ENCODE peak calls at places on chromosomes 6 and 20, in six cellular contexts. One of them, this sample, is unnamed.

GRCh38 chr20:33839591-33839990 is 28.4 kb downstream of the CHMP4B start:
- DNase-seq in HCT116: no peak
- DNase-seq in colonic mucosa: peak; percentile 60
- DNase-seq in AG10803: no peak
- DNase-seq in CD8-positive, alpha-beta T cell: no peak
- DNase-seq in Panc1: no peak
- DNase-seq in this sample: no peak

GRCh38 chr20:63054103-63054474 is 47.3 kb upstream of the BHLHE23 start:
- DNase-seq in HCT116: no peak
- DNase-seq in colonic mucosa: no peak
- DNase-seq in AG10803: no peak
- DNase-seq in CD8-positive, alpha-beta T cell: no peak
- DNase-seq in Panc1: no peak
- DNase-seq in this sample: no peak

GRCh38 chr20:9591080-9591479 is 76.7 kb downstream of the LAMP5 start:
- DNase-seq in HCT116: no peak
- DNase-seq in colonic mucosa: no peak
- DNase-seq in AG10803: no peak
- DNase-seq in CD8-positive, alpha-beta T cell: no peak
- DNase-seq in Panc1: no peak
- DNase-seq in this sample: no peak

GRCh38 chr6:157768863-157769551 is 54.0 kb upstream of the SNX9 start:
- DNase-seq in HCT116: no peak
- DNase-seq in colonic mucosa: no peak
- DNase-seq in AG10803: no peak
- DNase-seq in CD8-positive, alpha-beta T cell: no peak
- DNase-seq in Panc1: no peak
- DNase-seq in this sample: no peak

GRCh38 chr6:46221221-46221793 is 50.5 kb upstream of the ENPP5 start:
- DNase-seq in HCT116: peak; percentile 18
- DNase-seq in colonic mucosa: no peak
- DNase-seq in AG10803: peak; percentile 52
- DNase-seq in CD8-positive, alpha-beta T cell: no peak
- DNase-seq in Panc1: peak; percentile 33
- DNase-seq in this sample: peak; percentile 60

GRCh38 chr6:169700296-169700695 is 1.5 kb downstream of the WDR27 start:
- DNase-seq in HCT116: no peak
- DNase-seq in colonic mucosa: peak; percentile 26
- DNase-seq in AG10803: peak; percentile 69
- DNase-seq in CD8-positive, alpha-beta T cell: no peak
- DNase-seq in Panc1: no peak
- DNase-seq in this sample: peak; percentile 20

GRCh38 chr6:165146456-165146855 is 162.9 kb downstream of the C6orf118 start:
- DNase-seq in HCT116: no peak
- DNase-seq in colonic mucosa: no peak
- DNase-seq in AG10803: no peak
- DNase-seq in CD8-positive, alpha-beta T cell: no peak
- DNase-seq in Panc1: no peak
- DNase-seq in this sample: no peak

GRCh38 chr6:40962241-40962640 is 76.8 kb downstream of the UNC5CL start:
- DNase-seq in HCT116: peak; percentile 77
- DNase-seq in colonic mucosa: no peak
- DNase-seq in AG10803: peak; percentile 94
- DNase-seq in CD8-positive, alpha-beta T cell: no peak
- DNase-seq in Panc1: peak; percentile 67
- DNase-seq in this sample: peak; percentile 59

GRCh38 chr6:42423244-42423643 is 28.5 kb downstream of the TRERF1 start:
- DNase-seq in HCT116: no peak
- DNase-seq in colonic mucosa: no peak
- DNase-seq in AG10803: no peak
- DNase-seq in CD8-positive, alpha-beta T cell: no peak
- DNase-seq in Panc1: no peak
- DNase-seq in this sample: no peak

GRCh38 chr20:38043512-38044300 is 10.2 kb downstream of the RPRD1B start:
- DNase-seq in HCT116: no peak
- DNase-seq in colonic mucosa: no peak
- DNase-seq in AG10803: peak; percentile 51
- DNase-seq in CD8-positive, alpha-beta T cell: no peak
- DNase-seq in Panc1: peak; percentile 80
- DNase-seq in this sample: peak; percentile 93

GRCh38 chr6:80548496-80548895 is 442.0 kb downstream of the BCKDHB start:
- DNase-seq in HCT116: no peak
- DNase-seq in colonic mucosa: no peak
- DNase-seq in AG10803: peak; percentile 98
- DNase-seq in CD8-positive, alpha-beta T cell: no peak
- DNase-seq in Panc1: no peak
- DNase-seq in this sample: peak; percentile 80

GRCh38 chr6:166084951-166085350 is 82.7 kb downstream of the TBXT start:
- DNase-seq in HCT116: no peak
- DNase-seq in colonic mucosa: no peak
- DNase-seq in AG10803: no peak
- DNase-seq in CD8-positive, alpha-beta T cell: no peak
- DNase-seq in Panc1: no peak
- DNase-seq in this sample: no peak

GRCh38 chr20:825710-826421 is 7.6 kb upstream of the FAM110A start:
- DNase-seq in HCT116: no peak
- DNase-seq in colonic mucosa: peak; percentile 14
- DNase-seq in AG10803: peak; percentile 40
- DNase-seq in CD8-positive, alpha-beta T cell: no peak
- DNase-seq in Panc1: no peak
- DNase-seq in this sample: no peak

GRCh38 chr20:59013959-59014608 is 5.1 kb upstream of the TUBB1 start:
- DNase-seq in HCT116: no peak
- DNase-seq in colonic mucosa: no peak
- DNase-seq in AG10803: peak; percentile 28
- DNase-seq in CD8-positive, alpha-beta T cell: no peak
- DNase-seq in Panc1: no peak
- DNase-seq in this sample: peak; percentile 83

GRCh38 chr6:117352466-117353081 is 73.2 kb downstream of the ROS1 start:
- DNase-seq in HCT116: peak; percentile 24
- DNase-seq in colonic mucosa: peak; percentile 20
- DNase-seq in AG10803: peak; percentile 16
- DNase-seq in CD8-positive, alpha-beta T cell: no peak
- DNase-seq in Panc1: no peak
- DNase-seq in this sample: peak; percentile 30

GRCh38 chr20:11726021-11726420 is 191.7 kb upstream of the BTBD3 start:
- DNase-seq in HCT116: no peak
- DNase-seq in colonic mucosa: no peak
- DNase-seq in AG10803: no peak
- DNase-seq in CD8-positive, alpha-beta T cell: no peak
- DNase-seq in Panc1: no peak
- DNase-seq in this sample: no peak

GRCh38 chr6:53623497-53623896 is 42.1 kb downstream of the KLHL31 start:
- DNase-seq in HCT116: no peak
- DNase-seq in colonic mucosa: no peak
- DNase-seq in AG10803: peak; percentile 70
- DNase-seq in CD8-positive, alpha-beta T cell: no peak
- DNase-seq in Panc1: no peak
- DNase-seq in this sample: no peak

GRCh38 chr20:51763965-51764602 is 4.1 kb downstream of the ATP9A start:
- DNase-seq in HCT116: no peak
- DNase-seq in colonic mucosa: no peak
- DNase-seq in AG10803: peak; percentile 73
- DNase-seq in CD8-positive, alpha-beta T cell: no peak
- DNase-seq in Panc1: no peak
- DNase-seq in this sample: peak; percentile 15

GRCh38 chr6:149431905-149432775 is 32.1 kb downstream of the SUMO4 start:
- DNase-seq in HCT116: peak; percentile 76
- DNase-seq in colonic mucosa: peak; percentile 94
- DNase-seq in AG10803: peak; percentile 91
- DNase-seq in CD8-positive, alpha-beta T cell: peak; percentile 80
- DNase-seq in Panc1: peak; percentile 72
- DNase-seq in this sample: peak; percentile 86

GRCh38 chr6:128244751-128245405 is 275.5 kb downstream of the PTPRK start:
- DNase-seq in HCT116: no peak
- DNase-seq in colonic mucosa: no peak
- DNase-seq in AG10803: peak; percentile 15
- DNase-seq in CD8-positive, alpha-beta T cell: no peak
- DNase-seq in Panc1: no peak
- DNase-seq in this sample: peak; percentile 17

GRCh38 chr6:26324295-26324727 is 40.7 kb upstream of the BTN3A2 start:
- DNase-seq in HCT116: no peak
- DNase-seq in colonic mucosa: no peak
- DNase-seq in AG10803: no peak
- DNase-seq in CD8-positive, alpha-beta T cell: no peak
- DNase-seq in Panc1: no peak
- DNase-seq in this sample: no peak

GRCh38 chr6:26328265-26328844 is 36.6 kb upstream of the BTN3A2 start:
- DNase-seq in HCT116: no peak
- DNase-seq in colonic mucosa: no peak
- DNase-seq in AG10803: no peak
- DNase-seq in CD8-positive, alpha-beta T cell: no peak
- DNase-seq in Panc1: no peak
- DNase-seq in this sample: no peak

GRCh38 chr6:26330835-26331808 is 33.9 kb upstream of the BTN3A2 start:
- DNase-seq in HCT116: no peak
- DNase-seq in colonic mucosa: peak; percentile 53
- DNase-seq in AG10803: peak; percentile 12
- DNase-seq in CD8-positive, alpha-beta T cell: no peak
- DNase-seq in Panc1: no peak
- DNase-seq in this sample: peak; percentile 82

GRCh38 chr6:26329763-26330511 is 35.1 kb upstream of the BTN3A2 start:
- DNase-seq in HCT116: no peak
- DNase-seq in colonic mucosa: peak; percentile 55
- DNase-seq in AG10803: peak; percentile 39
- DNase-seq in CD8-positive, alpha-beta T cell: no peak
- DNase-seq in Panc1: no peak
- DNase-seq in this sample: peak; percentile 60

DNA sequence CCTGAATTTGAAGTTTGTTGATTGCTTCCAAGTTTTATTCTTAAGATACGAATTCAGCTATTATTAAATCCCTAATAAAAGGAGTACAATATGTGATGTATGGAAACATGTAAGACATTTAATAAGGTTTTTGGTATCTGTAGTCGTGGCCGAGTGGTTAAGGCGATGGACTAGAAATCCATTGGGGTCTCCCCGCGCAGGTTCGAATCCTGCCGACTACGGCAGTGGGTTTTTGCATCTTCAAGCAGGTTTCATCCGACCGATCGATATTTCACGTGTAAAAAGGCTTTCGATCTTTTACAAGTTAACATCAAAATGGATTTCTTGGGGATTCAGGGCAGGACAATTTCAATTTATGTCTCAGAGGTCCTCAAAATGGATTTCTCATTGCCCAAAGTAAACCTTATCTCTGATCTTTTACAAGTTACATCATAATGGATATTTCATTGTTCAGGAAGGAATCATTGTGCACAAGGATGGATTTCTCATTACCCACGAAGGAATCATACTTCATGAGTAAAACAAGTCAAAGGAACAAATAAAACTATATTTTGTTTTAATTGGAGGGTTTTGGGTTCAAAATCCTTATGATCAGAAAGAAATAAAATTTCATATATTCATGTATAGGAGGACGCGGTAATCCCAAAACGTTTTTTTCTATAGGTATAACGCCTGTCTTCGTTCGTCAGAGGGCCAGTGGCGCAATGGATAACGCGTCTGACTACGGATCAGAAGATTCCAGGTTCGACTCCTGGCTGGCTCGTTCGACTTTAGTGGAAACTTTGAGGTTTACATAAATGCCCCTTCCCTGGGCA is 37.3 kb upstream of the BTN3A2 start:
- DNase-seq in HCT116: peak; percentile 89
- DNase-seq in colonic mucosa: peak; percentile 77
- DNase-seq in AG10803: peak; percentile 64
- DNase-seq in CD8-positive, alpha-beta T cell: peak; percentile 25
- DNase-seq in Panc1: no peak
- DNase-seq in this sample: peak; percentile 70
- H3K4me3 ChIP-seq in HCT116: peak overlapping the region; percentile 32
- H3K4me3 ChIP-seq in colonic mucosa: no peak overlapping the region
- H3K4me3 ChIP-seq in AG10803: peak overlapping the region; percentile 44
- H3K4me3 ChIP-seq in CD8-positive, alpha-beta T cell: peak overlapping the region; percentile 12
- H3K4me3 ChIP-seq in Panc1: peak overlapping the region; percentile 58
- H3K4me3 ChIP-seq in this sample: no peak overlapping the region

GRCh38 chr6:31729979-31730630 is 1.0 kb upstream of the DDAH2 start:
- DNase-seq in HCT116: peak; percentile 56
- DNase-seq in colonic mucosa: peak; percentile 92
- DNase-seq in AG10803: peak; percentile 89
- DNase-seq in CD8-positive, alpha-beta T cell: no peak
- DNase-seq in Panc1: no peak
- DNase-seq in this sample: peak; percentile 90
- TF ChIP-seq CTCF in HCT116: no peak
- TF ChIP-seq CTCF in colonic mucosa: no peak
- TF ChIP-seq CTCF in AG10803: no peak
- TF ChIP-seq CTCF in CD8-positive, alpha-beta T cell: no peak
- TF ChIP-seq CTCF in Panc1: no peak
- TF ChIP-seq CTCF in this sample: no peak

DNA sequence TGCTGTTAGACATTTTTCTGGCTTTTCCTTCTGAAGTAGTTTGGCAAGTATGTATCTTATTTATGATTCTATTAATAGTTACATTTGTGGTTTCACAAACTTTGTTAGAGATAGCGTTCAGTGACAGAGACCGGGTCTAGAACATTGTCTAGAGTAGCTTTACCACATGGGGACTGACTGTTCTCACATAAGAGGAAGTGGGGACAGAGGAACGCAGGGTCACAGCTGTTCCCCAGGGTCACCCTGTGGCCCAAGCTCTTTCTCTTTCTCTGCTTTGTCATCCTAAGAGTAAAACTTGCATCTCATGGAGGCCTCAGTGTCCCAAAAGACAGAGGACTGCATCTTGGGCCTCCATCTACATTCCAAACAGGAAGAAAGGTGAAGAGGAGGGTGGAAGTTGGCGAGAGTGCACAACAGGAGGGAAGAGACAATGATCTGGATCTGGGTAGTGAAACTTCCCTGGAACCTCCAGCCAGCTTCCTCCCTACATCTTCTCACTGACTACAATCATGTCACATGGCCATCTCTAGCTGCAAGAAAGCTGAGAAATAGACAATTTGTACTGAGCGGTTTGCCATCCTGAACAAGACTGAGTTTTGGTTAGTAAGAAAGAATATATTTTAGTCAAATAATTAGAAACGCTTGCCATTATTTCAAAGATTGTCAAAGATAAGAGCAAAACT is 645.8 kb upstream of the ARID1B start:
- DNase-seq in HCT116: no peak
- DNase-seq in colonic mucosa: no peak
- DNase-seq in AG10803: no peak
- DNase-seq in CD8-positive, alpha-beta T cell: no peak
- DNase-seq in Panc1: no peak
- DNase-seq in this sample: no peak
- H3K4me3 ChIP-seq in HCT116: no peak overlapping the region
- H3K4me3 ChIP-seq in colonic mucosa: no peak overlapping the region
- H3K4me3 ChIP-seq in AG10803: no peak overlapping the region
- H3K4me3 ChIP-seq in CD8-positive, alpha-beta T cell: no peak overlapping the region
- H3K4me3 ChIP-seq in Panc1: no peak overlapping the region
- H3K4me3 ChIP-seq in this sample: no peak overlapping the region

DNA sequence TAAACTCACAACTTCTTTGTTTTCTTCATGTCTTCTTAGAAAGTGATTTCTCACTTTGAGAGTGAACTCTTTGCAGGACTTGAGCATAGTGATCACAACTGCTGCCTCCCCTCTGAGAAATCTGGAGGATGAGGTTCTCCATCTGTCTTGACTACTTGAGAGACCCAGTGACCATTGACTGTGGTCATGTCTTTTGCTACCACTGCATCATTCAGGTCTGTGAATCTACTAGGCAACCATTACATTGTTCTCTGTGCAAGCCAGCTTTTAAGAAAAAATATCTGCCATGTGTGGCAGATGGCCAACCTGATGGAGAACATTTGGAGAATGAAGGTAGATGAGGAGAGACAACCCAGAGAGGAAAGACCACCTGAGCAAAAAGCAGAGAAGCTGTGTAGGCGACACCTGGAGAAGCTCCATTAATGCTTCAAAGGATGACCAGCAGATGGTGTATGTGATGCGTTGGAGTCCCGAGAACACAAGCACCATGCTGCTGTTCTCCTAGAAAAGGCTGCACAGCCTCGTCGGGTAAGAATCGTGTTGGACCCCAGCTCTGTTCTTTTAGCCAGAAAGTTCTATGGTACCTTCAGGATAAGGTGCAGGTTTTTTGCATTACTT is 25.1 kb upstream of the TRIM26 start:
- DNase-seq in HCT116: peak; percentile 27
- DNase-seq in colonic mucosa: no peak
- DNase-seq in AG10803: peak; percentile 39
- DNase-seq in CD8-positive, alpha-beta T cell: no peak
- DNase-seq in Panc1: peak; percentile 22
- DNase-seq in this sample: peak; percentile 40
- TF ChIP-seq CTCF in HCT116: peak; percentile 53
- TF ChIP-seq CTCF in colonic mucosa: peak; percentile 18
- TF ChIP-seq CTCF in AG10803: peak; percentile 63
- TF ChIP-seq CTCF in CD8-positive, alpha-beta T cell: peak; percentile 40
- TF ChIP-seq CTCF in Panc1: peak; percentile 83
- TF ChIP-seq CTCF in this sample: peak; percentile 62